ENCODE peak calls at places on chromosomes 3 and 15, in nine cellular contexts. N, M, P, E, Y, W, G, X and K are unnamed samples.

GRCh38 chr3:45353070-45353469 is 35.3 kb upstream of the LARS2 start:
- DNase-seq in E (no peak), G (no peak), P (no peak), W (no peak), Y (no peak), N (no peak), X (no peak), M (no peak), K (no peak)

GRCh38 chr3:191959876-191960418 is 499.0 kb downstream of the PYDC2 start:
- DNase-seq in W (no peak), M (no peak), P (no peak), G (no peak), N (no peak), X (no peak), E (no peak), Y (no peak), K (no peak)

GRCh38 chr3:115186351-115187148 is 39.5 kb upstream of the ZBTB20 start:
- DNase-seq in G (no peak), W (no peak), P (no peak), X (no peak), N (no peak), Y (no peak), E (no peak), M (no peak), K (no peak)

GRCh38 chr3:28243424-28244106 is 2.1 kb downstream of the CMC1 start:
- DNase-seq in X (no peak), N (peak; percentile 10), P (no peak), Y (no peak), E (no peak), G (no peak), M (no peak), W (no peak), K (no peak)

GRCh38 chr3:33440578-33441321 is 545 bp upstream of the UBP1 start:
- DNase-seq in Y (no peak), X (peak; percentile 100), M (peak; percentile 100), E (peak; percentile 99), W (peak; percentile 90), N (peak; percentile 97), P (peak; percentile 99), G (peak; percentile 99), K (peak; percentile 86)

GRCh38 chr3:12903881-12904280 is 62.5 kb upstream of the RPL32 start:
- DNase-seq in W (no peak), G (no peak), E (no peak), Y (no peak), P (no peak), N (no peak), X (no peak), M (no peak), K (peak; percentile 45)

GRCh38 chr3:194306771-194307640 is 44.1 kb downstream of the CPN2 start:
- DNase-seq in E (no peak), G (peak; percentile 28), N (no peak), P (no peak), X (no peak), M (peak; percentile 60), W (no peak), Y (peak; percentile 34), K (no peak)

GRCh38 chr3:13087320-13087985 is 14.2 kb upstream of the IQSEC1 start:
- DNase-seq in N (no peak), X (no peak), Y (no peak), M (peak; percentile 62), E (no peak), G (no peak), W (no peak), P (no peak), K (no peak)

GRCh38 chr3:126056681-126057546 is 27.0 kb downstream of the SLC41A3 start:
- DNase-seq in Y (no peak), P (no peak), X (peak; percentile 42), N (no peak), E (peak; percentile 91), W (no peak), G (no peak), M (no peak), K (no peak)

GRCh38 chr3:124765197-124765596 is 34.9 kb downstream of the UMPS start:
- DNase-seq in G (peak; percentile 35), M (no peak), W (no peak), X (no peak), Y (no peak), E (no peak), N (no peak), P (no peak), K (no peak)

GRCh38 chr3:21803604-21804003 is 52.6 kb upstream of the ZNF385D start:
- DNase-seq in Y (no peak), N (no peak), G (no peak), E (no peak), X (no peak), M (no peak), P (no peak), W (no peak), K (no peak)

GRCh38 chr3:75136100-75136897 is 521.8 kb upstream of the CNTN3 start:
- DNase-seq in P (no peak), W (no peak), E (no peak), N (no peak), Y (no peak), G (no peak), M (no peak), X (no peak), K (no peak)

GRCh38 chr3:49602877-49603411 is 48.7 kb downstream of the BSN start:
- DNase-seq in N (peak; percentile 25), E (no peak), X (no peak), P (no peak), W (no peak), Y (no peak), M (no peak), G (no peak), K (no peak)

GRCh38 chr3:187014417-187014864 is 84.1 kb downstream of the ST6GAL1 start:
- DNase-seq in X (no peak), P (no peak), W (no peak), E (no peak), G (no peak), N (no peak), Y (no peak), M (no peak), K (no peak)

GRCh38 chr3:169192643-169193042 is 470.9 kb downstream of the MECOM start:
- DNase-seq in E (no peak), G (no peak), N (no peak), Y (no peak), X (no peak), W (no peak), P (no peak), M (no peak), K (no peak)

GRCh38 chr3:4320453-4320852 is 17.3 kb downstream of the SETMAR start:
- DNase-seq in P (no peak), Y (no peak), M (no peak), X (no peak), E (no peak), G (no peak), N (no peak), W (no peak), K (no peak)

GRCh38 chr15:95325763-95326688 is 1004.5 kb upstream of the NR2F2 start:
- DNase-seq in M (no peak), X (no peak), N (no peak), W (no peak), P (no peak), G (no peak), E (peak; percentile 68), Y (no peak), K (no peak)

GRCh38 chr15:78057803-78058202 is 19.7 kb downstream of the TBC1D2B start:
- DNase-seq in Y (no peak), W (no peak), E (no peak), M (no peak), X (no peak), N (no peak), P (no peak), G (no peak), K (no peak)

GRCh38 chr3:158710601-158711000 is 21.7 kb downstream of the RARRES1 start:
- DNase-seq in G (no peak), P (no peak), X (no peak), Y (no peak), E (no peak), W (no peak), N (no peak), M (no peak), K (no peak)

GRCh38 chr3:24145981-24146822 is 201.1 kb downstream of the NR1D2 start:
- DNase-seq in E (no peak), N (no peak), Y (no peak), X (peak; percentile 99), M (no peak), P (no peak), W (no peak), G (no peak), K (no peak)

GRCh38 chr15:31853370-31853769 is 176.9 kb upstream of the CHRNA7 start:
- DNase-seq in Y (no peak), G (no peak), P (no peak), W (no peak), X (no peak), M (no peak), E (no peak), N (no peak), K (no peak)
- H3K9me3 ChIP-seq in Y (no peaks in the 10 kb centered on the region), G (peaks cover 7% of the 10 kb centered on the region), P (no peaks in the 10 kb centered on the region), W (no peaks in the 10 kb centered on the region), X (no peaks in the 10 kb centered on the region), M (no peaks in the 10 kb centered on the region), E (no peaks in the 10 kb centered on the region), N (peaks cover 5% of the 10 kb centered on the region), K (no peaks in the 10 kb centered on the region)

DNA sequence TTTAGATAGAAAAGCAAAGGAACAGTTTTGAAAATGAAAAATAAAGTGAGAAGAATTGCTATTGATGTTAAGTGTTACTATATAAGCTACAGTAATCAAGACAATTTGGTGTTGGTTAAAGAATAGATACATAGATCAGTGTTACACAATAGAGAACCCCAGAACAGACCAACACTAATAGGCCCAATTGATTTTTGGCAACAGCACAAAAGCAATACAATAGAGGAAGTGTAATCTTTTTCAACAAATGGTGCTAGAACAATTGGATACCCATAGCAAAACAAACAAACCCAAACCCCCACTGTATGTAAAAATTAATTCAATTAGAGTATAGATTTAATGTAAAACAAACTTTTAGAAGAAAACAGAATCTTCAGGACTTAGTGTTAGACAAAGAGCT is 61.8 kb downstream of the ATP11B start:
- DNase-seq in X (no peak), E (no peak), M (no peak), Y (no peak), W (no peak), P (no peak), G (no peak), N (no peak), K (no peak)
- H3K27ac ChIP-seq in X (no peak overlapping the region), E (no peak overlapping the region), M (no peak overlapping the region), Y (no peak overlapping the region), W (no peak overlapping the region), P (no peak overlapping the region), G (no peak overlapping the region), N (no peak overlapping the region), K (no peak overlapping the region)

DNA sequence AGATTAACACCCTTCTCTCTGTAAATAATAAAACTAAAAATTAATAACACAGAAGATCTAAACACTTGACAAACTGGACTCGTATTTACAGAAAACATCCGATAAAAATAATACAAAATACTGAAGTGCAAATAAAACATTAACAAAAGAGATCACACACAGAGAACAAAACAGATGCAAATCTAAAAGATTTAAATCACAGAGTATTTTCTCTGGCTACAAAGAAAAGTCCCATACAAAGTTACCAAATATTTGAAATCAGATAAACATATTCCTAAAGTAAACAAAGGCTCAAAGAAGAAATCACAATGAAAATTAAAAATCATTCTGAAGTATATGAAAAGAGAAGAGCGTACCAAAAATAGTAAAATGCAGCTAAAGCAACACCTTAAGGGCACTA is 42.5 kb downstream of the TBL1XR1 start:
- DNase-seq in X (no peak), N (no peak), M (no peak), W (no peak), Y (no peak), E (no peak), P (no peak), G (no peak), K (no peak)
- H3K4me1 ChIP-seq in X (peaks cover 20% of the 10 kb centered on the region), N (peaks cover 29% of the 10 kb centered on the region), M (peaks cover 26% of the 10 kb centered on the region), W (peaks cover 4% of the 10 kb centered on the region), Y (peaks cover 7% of the 10 kb centered on the region), E (no peaks in the 10 kb centered on the region), P (peaks cover 41% of the 10 kb centered on the region), G (peaks cover 9% of the 10 kb centered on the region), K (peaks cover 7% of the 10 kb centered on the region)

GRCh38 chr3:167978071-167978470 is 117.7 kb downstream of the GOLIM4 start:
- DNase-seq in Y (peak; percentile 74), G (no peak), W (no peak), P (no peak), E (no peak), X (no peak), M (no peak), N (no peak), K (no peak)
- H3K9me3 ChIP-seq in Y (no peaks in the 10 kb centered on the region), G (no peaks in the 10 kb centered on the region), W (no peaks in the 10 kb centered on the region), P (no peaks in the 10 kb centered on the region), E (no peaks in the 10 kb centered on the region), X (no peaks in the 10 kb centered on the region), M (no peaks in the 10 kb centered on the region), N (no peaks in the 10 kb centered on the region), K (no peaks in the 10 kb centered on the region)